ENCODE peak calls at places on chromosomes 7 and 10, in six cellular contexts. P, C, L, I, H and V are unnamed samples.

GRCh38 chr7:32479574-32480200 is 10.5 kb downstream of the LSM5 start:
- DNase-seq in P (no peak), C (peak; percentile 79), L (no peak), I (peak; percentile 57), H (no peak), V (no peak)

GRCh38 chr7:144736880-144737493 is 98.9 kb downstream of the TPK1 start:
- DNase-seq in P (no peak), C (no peak), L (no peak), I (no peak), H (no peak), V (no peak)

GRCh38 chr10:79179404-79180309 is 110.9 kb downstream of the ZMIZ1 start:
- DNase-seq in P (no peak), C (no peak), L (no peak), I (peak; percentile 31), H (peak; percentile 35), V (no peak)

GRCh38 chr10:113426181-113426837 is 126.5 kb upstream of the HABP2 start:
- DNase-seq in P (no peak), C (no peak), L (no peak), I (no peak), H (no peak), V (no peak)

GRCh38 chr7:89012016-89012415 is 216.5 kb upstream of the TEX47 start:
- DNase-seq in P (no peak), C (no peak), L (no peak), I (no peak), H (no peak), V (no peak)

GRCh38 chr10:92839191-92840085 is 8.9 kb upstream of the EXOC6 start:
- DNase-seq in P (peak; percentile 71), C (peak; percentile 87), L (peak; percentile 31), I (peak; percentile 59), H (peak; percentile 64), V (no peak)

GRCh38 chr10:118449521-118449920 is 107.4 kb upstream of the FAM204A start:
- DNase-seq in P (no peak), C (no peak), L (no peak), I (no peak), H (no peak), V (no peak)

GRCh38 chr7:27151945-27152815 is at the start of gene HOXA3:
- DNase-seq in P (peak; percentile 85), C (no peak), L (no peak), I (no peak), H (no peak), V (no peak)

GRCh38 chr10:108592926-108593325 is 1330.4 kb downstream of the XPNPEP1 start:
- DNase-seq in P (no peak), C (no peak), L (no peak), I (no peak), H (no peak), V (no peak)

GRCh38 chr10:31709028-31709427 is 219.6 kb downstream of the ARHGAP12 start:
- DNase-seq in P (no peak), C (peak; percentile 37), L (no peak), I (no peak), H (no peak), V (no peak)

GRCh38 chr10:79381804-79382221 is 34.5 kb downstream of the PPIF start:
- DNase-seq in P (peak; percentile 69), C (peak; percentile 63), L (peak; percentile 84), I (no peak), H (peak; percentile 82), V (peak; percentile 58)

GRCh38 chr7:127391591-127392181 is 822 bp downstream of the ZNF800 start:
- DNase-seq in P (peak; percentile 62), C (peak; percentile 26), L (peak; percentile 23), I (peak; percentile 69), H (peak; percentile 26), V (no peak)

GRCh38 chr7:18693401-18693800 is 197.9 kb downstream of the HDAC9 start:
- DNase-seq in P (no peak), C (peak; percentile 93), L (peak; percentile 87), I (no peak), H (peak; percentile 64), V (peak; percentile 79)
- TF ChIP-seq CTCF in P (no peak), C (peak; percentile 86), L (peak; percentile 78), I (peak; percentile 57), H (peak; percentile 64), V (peak; percentile 89)

DNA sequence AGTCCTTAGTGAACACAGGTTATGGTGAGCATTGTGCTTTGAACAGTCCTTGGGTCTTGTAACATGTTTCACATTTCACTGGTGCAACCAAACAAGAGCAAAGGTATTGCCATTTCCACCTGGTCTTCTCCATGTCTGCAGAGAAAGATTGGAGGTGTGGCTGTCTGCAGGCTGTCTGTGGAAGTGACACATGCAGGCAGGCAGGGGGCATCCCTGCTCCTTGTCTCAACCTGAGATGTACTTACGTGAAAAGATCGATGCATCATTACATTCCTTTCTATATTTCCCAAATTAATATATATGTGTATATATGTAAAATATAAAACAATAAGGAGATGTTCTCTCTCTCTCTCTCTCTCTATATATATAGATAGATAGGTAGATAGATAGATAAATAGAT is 54.3 kb downstream of the LRRC18 start:
- DNase-seq in P (no peak), C (peak; percentile 1), L (no peak), I (peak; percentile 19), H (no peak), V (no peak)
- TF ChIP-seq CTCF in P (no peak), C (no peak), L (no peak), I (peak; percentile 41), H (no peak), V (peak; percentile 27)

GRCh38 chr10:22029450-22030236 is 26.1 kb upstream of the DNAJC1 start:
- DNase-seq in P (no peak), C (no peak), L (no peak), I (no peak), H (no peak), V (no peak)
- TF ChIP-seq CTCF in P (no peak), C (no peak), L (no peak), I (no peak), H (no peak), V (no peak)

DNA sequence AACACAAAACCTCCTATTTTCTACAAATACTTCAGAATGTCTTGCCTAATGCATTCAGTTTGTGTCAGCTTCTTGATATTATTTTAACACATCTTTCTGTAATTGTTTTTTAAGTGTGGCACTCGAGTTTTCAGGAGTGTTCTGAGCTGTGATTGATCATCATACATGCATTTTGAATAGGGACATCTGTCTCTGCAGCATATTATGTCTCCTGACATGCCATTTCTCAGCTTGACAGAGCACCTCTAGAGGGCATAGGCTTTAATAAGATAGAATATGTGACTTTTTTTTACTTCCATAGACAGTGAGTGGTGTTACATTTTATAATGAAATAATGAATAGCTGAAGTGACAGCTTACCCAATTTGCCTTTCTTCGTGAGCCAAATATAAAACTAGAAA is 219.2 kb upstream of the HDAC9 start:
- DNase-seq in P (no peak), C (no peak), L (no peak), I (no peak), H (no peak), V (no peak)
- TF ChIP-seq CTCF in P (no peak), C (peak; percentile 16), L (no peak), I (no peak), H (no peak), V (no peak)

DNA sequence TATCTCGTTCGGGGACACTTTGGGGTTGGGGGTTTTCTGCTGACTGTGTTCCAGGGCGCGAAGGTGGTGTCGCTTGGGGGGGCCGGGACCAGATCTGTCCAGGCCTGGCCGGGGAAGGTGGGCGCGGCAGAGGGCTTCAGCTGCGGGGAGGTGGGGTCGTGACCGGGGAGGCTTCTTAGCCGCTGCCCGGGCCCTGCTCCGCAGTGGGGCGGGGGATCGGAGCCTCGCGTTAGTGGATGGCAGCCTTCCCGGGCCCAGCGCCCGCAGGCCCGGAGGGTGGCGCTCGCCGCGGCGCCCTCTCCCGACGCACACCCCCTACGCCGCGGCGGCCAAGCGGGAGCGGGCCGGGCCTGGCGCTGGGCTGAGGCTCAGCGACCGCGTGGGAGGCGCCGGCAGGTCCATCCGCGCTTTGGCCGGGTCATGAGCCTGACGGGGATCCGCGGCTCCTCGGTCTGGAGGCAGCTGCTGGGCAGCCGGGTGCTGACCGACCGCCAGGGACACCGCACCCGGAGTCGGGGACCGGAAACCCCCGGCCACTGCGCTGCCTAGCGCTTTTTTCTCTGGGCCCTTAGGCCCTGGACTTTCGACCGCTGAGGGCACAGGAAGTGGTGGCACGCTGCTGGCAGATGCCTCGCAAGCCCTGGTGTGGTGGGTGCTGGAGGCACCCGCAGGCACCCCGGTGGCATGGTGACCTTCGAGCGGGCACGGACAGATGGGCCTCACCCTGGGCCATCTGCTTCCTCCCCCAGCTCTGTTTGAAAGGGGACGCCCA is 1.2 kb downstream of the AGAP3 start:
- DNase-seq in P (peak; percentile 83), C (peak; percentile 62), L (peak; percentile 71), I (no peak), H (peak; percentile 34), V (no peak)
- TF ChIP-seq CTCF in P (peak; percentile 32), C (no peak), L (no peak), I (no peak), H (no peak), V (no peak)

GRCh38 chr7:149670288-149670687 is 103.1 kb downstream of the ZNF467 start:
- DNase-seq in P (no peak), C (peak; percentile 85), L (peak; percentile 26), I (no peak), H (no peak), V (no peak)

GRCh38 chr7:149664666-149665065 is 108.7 kb downstream of the ZNF467 start:
- DNase-seq in P (no peak), C (no peak), L (no peak), I (no peak), H (no peak), V (no peak)

GRCh38 chr7:149673006-149673405 is 100.4 kb downstream of the ZNF467 start:
- DNase-seq in P (no peak), C (no peak), L (no peak), I (no peak), H (no peak), V (no peak)

GRCh38 chr7:149666360-149666905 is 107.0 kb downstream of the ZNF467 start:
- DNase-seq in P (no peak), C (no peak), L (no peak), I (no peak), H (no peak), V (no peak)

GRCh38 chr7:149669121-149669818 is 104.1 kb downstream of the ZNF467 start:
- DNase-seq in P (no peak), C (peak; percentile 68), L (no peak), I (peak; percentile 2), H (no peak), V (no peak)
- TF ChIP-seq CTCF in P (no peak), C (peak; percentile 62), L (peak; percentile 36), I (peak; percentile 71), H (peak; percentile 31), V (peak; percentile 44)